ENCODE peak calls at places on chromosomes 12 and 14, in six cellular contexts. I, Q, W, C, X and U are unnamed samples. For H3K9me3, the result is how much of the 10 kb centered on the place peaks cover.

GRCh38 chr12:96197503-96198272 is 3.5 kb downstream of the ELK3 start:
- DNase-seq in I (peak), X (no peak), W (peak), Q (peak), C (no peak), U (no peak)

GRCh38 chr12:28543021-28543890 is 353.0 kb downstream of the CCDC91 start:
- DNase-seq in W (no peak), C (no peak), I (no peak), X (peak), Q (no peak), U (no peak)

GRCh38 chr14:23090254-23090636 is 4.7 kb downstream of the ACIN1 start:
- DNase-seq in W (no peak), X (no peak), I (no peak), Q (no peak), C (no peak), U (no peak)

GRCh38 chr12:109833307-109834189 is at the start of gene TRPV4:
- DNase-seq in I (no peak), W (peak), C (peak), X (no peak), Q (peak), U (peak)

GRCh38 chr12:127635838-127636237 is 631.1 kb upstream of the TMEM132C start:
- DNase-seq in W (no peak), C (no peak), Q (no peak), I (no peak), X (no peak), U (no peak)

GRCh38 chr12:12992418-12993175 is 7.5 kb downstream of the HEBP1 start:
- DNase-seq in I (no peak), Q (peak), W (no peak), C (no peak), X (peak), U (no peak)

GRCh38 chr12:92022093-92022492 is 123.6 kb downstream of the BTG1 start:
- DNase-seq in X (no peak), W (no peak), I (no peak), C (no peak), Q (no peak), U (no peak)

GRCh38 chr14:91636604-91637003 is 95.3 kb downstream of the CATSPERB start:
- DNase-seq in C (no peak), I (no peak), W (no peak), Q (peak), X (no peak), U (no peak)

GRCh38 chr12:82554529-82554928 is 132.2 kb upstream of the TMTC2 start:
- DNase-seq in I (no peak), X (no peak), C (no peak), W (no peak), Q (no peak), U (no peak)

GRCh38 chr12:124381454-124382207 is 86.7 kb downstream of the RFLNA start:
- DNase-seq in C (no peak), W (peak), X (no peak), I (no peak), Q (peak), U (no peak)

GRCh38 chr14:58109761-58110160 is 42.3 kb downstream of the ARMH4 start:
- DNase-seq in Q (no peak), W (no peak), X (no peak), C (no peak), I (no peak), U (no peak)

GRCh38 chr12:132689227-132689626 is 1.8 kb downstream of the PXMP2 start:
- DNase-seq in Q (no peak), X (no peak), W (no peak), C (no peak), I (no peak), U (no peak)

GRCh38 chr12:91109148-91109564 is 2.1 kb downstream of the LUM start:
- DNase-seq in C (no peak), W (peak), Q (peak), X (peak), I (peak), U (peak)

GRCh38 chr14:74593241-74593985 is 18.6 kb downstream of the LTBP2 start:
- DNase-seq in C (no peak), W (no peak), X (no peak), Q (no peak), I (no peak), U (no peak)

GRCh38 chr14:101187816-101188570 is 284.5 kb upstream of the RTL1 start:
- DNase-seq in W (no peak), X (no peak), Q (no peak), C (peak), I (no peak), U (no peak)

GRCh38 chr12:60930146-60930545 is 1330.1 kb upstream of the USP15 start:
- DNase-seq in W (no peak), X (no peak), C (no peak), I (no peak), Q (no peak), U (no peak)

GRCh38 chr12:43882578-43883178 is 46.8 kb downstream of the TMEM117 start:
- DNase-seq in X (peak), W (peak), Q (peak), C (peak), I (peak), U (peak)

GRCh38 chr14:77605392-77605978 is 11.0 kb downstream of the SPTLC2 start:
- DNase-seq in X (no peak), I (no peak), W (no peak), C (no peak), Q (no peak), U (no peak)

DNA sequence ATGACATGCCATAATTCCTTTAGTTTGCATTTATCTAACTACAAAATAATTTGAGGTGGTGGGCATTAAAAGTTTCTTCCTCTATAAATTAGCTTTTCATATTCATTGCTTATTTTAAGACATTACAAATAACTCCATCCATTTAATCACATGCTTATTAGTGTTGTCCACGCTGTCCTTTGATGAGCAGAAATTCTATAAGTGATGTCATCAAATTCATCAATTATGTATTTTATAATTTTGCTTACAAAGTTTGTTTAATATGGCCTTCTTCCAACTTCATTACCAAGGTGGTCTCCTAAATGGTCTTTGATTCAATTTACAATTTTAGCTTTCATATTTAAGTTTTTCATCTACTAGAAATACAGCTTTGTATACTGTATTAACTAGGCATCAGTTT is 173.5 kb downstream of the PRKD1 start:
- DNase-seq in C (no peak), I (no peak), Q (no peak), X (no peak), W (no peak), U (no peak)
- H3K9me3 ChIP-seq in C (under half), I (under half), Q (under half), X (under half), W (under half), U (under half)

GRCh38 chr14:103204852-103205540 is 81.7 kb downstream of the TNFAIP2 start:
- DNase-seq in W (no peak), Q (peak), I (peak), C (no peak), X (no peak), U (no peak)
- TF ChIP-seq EZH2phosphoT487 in W (no peak), Q (no peak), I (no peak), C (no peak), X (no peak), U (no peak)

DNA sequence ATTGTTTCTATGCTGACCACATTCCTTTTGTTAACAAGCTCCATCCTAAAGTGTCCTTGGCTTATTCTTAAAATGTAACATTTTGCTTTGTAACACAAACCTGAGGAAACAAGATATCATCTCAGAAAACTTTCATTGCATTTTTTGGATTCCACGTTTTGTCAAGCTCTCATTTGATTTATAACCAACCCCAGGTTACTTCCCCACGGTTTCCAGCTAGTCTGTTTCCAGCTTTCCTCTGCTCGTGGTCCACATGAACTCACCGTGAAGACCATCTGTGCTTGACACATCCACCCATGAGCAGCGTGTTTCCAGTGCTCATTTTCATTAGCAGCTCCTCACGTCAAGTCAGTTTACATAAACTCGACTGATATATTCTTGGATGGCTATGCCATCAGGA is 6.4 kb upstream of the NKX2-8 start:
- DNase-seq in W (no peak), C (no peak), X (no peak), Q (no peak), I (no peak), U (no peak)
- H3K9ac ChIP-seq in W (no peak), C (no peak), X (no peak), Q (no peak), I (no peak), U (no peak)

DNA sequence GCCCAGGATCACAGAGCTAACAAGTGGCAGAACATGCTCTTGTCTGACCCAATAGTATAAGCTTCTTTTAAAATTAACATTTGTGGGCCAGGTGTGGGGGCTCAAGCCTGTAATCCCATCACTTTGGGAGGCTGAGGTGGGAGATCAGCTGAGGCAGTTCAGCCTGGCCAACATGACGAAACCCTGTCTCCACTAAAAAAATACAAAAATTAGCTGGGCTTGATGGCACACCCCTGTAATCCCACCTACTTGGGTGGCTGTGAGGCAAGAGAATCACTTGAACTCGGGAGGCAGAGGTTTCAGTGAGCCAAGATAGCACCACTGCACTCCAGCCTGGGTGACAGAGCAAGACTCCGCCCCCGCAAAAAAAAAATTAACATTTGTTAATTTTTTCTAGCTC is 33.0 kb upstream of the IL22 start:
- DNase-seq in C (no peak), Q (no peak), X (no peak), W (no peak), I (no peak), U (no peak)
- H3K9me3 ChIP-seq in C (under half), Q (under half), X (under half), W (under half), I (under half), U (under half)

DNA sequence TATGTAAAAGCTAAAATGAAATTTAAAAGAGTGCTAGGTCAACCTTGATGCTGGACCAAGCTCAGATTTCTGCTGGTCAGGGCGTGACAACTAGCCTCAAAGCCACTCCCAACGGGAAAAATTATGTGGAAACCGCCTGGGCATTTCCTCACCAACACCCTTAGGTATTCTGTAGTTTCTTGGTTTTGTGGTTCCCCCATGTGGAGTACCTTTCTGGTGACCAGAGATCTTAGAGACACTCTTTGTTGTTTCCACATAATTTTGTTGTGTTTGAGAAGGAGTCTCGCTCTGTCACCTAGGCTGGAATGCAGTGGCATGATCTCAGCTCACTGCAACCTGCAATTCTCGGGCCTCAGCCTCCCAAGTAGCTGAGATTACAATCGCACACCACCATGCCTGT is 119.9 kb downstream of the DENND5B start:
- DNase-seq in I (no peak), X (no peak), C (no peak), W (peak), Q (no peak), U (no peak)
- TF ChIP-seq EZH2phosphoT487 in I (no peak), X (no peak), C (no peak), W (no peak), Q (no peak), U (no peak)

GRCh38 chr14:21748869-21749303 is 75.3 kb upstream of the OR4E1 start:
- DNase-seq in W (peak), I (peak), Q (peak), C (peak), X (peak), U (peak)
- H3K9ac ChIP-seq in W (no peak), I (no peak), Q (no peak), C (no peak), X (peak), U (no peak)

GRCh38 chr14:19743256-19743655 is at the start of gene OR4Q3:
- DNase-seq in I (no peak), W (no peak), X (no peak), Q (no peak), C (no peak), U (no peak)
- H3K9me3 ChIP-seq in I (under half), W (under half), X (under half), Q (under half), C (under half), U (half or more)

GRCh38 chr14:94392510-94392935 is 4.1 kb upstream of the SERPINA1 start:
- DNase-seq in X (no peak), Q (peak), I (no peak), C (no peak), W (peak), U (no peak)
- TF ChIP-seq EZH2phosphoT487 in X (no peak), Q (no peak), I (no peak), C (no peak), W (no peak), U (no peak)

GRCh38 chr12:69000540-69001243 is 67.7 kb upstream of the CPM start:
- DNase-seq in X (no peak), Q (peak), C (no peak), I (no peak), W (no peak), U (no peak)

GRCh38 chr12:69000069-69000468 is 67.1 kb upstream of the CPM start:
- DNase-seq in W (no peak), I (no peak), Q (peak), X (no peak), C (no peak), U (no peak)

GRCh38 chr12:69002969-69003368 is 70.0 kb upstream of the CPM start:
- DNase-seq in W (no peak), Q (no peak), X (no peak), C (no peak), I (no peak), U (no peak)

DNA sequence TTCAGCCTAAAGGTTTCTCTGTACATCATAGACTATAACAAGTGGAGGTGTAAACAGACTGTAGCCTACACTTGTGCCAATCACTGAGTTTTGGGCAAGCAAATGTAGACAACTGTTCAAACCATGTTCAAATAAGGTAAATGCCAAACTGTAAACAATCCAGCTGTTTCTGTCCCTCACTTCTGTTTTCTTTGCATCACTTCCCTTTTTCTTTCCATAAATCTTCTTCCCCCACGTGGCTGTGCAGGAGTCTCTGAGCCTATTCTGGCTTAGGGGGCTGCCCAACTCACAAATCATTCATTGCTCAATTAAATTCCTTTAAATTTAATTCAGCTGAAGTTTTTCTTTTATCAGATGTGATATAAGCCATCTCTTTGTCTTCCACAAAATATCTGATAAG is 65.1 kb upstream of the CPM start:
- DNase-seq in Q (no peak), C (no peak), W (no peak), X (no peak), I (no peak), U (no peak)
- H3K9ac ChIP-seq in Q (no peak), C (no peak), W (no peak), X (no peak), I (no peak), U (no peak)